ENCODE peak calls at places on chromosomes 6 and 20, in seven cellular contexts. One of them, this sample, is unnamed.

GRCh38 chr6:146433881-146434741 is 109.5 kb upstream of the RAB32 start:
- DNase-seq in H1: peak; percentile 74
- DNase-seq in HCT116: no peak
- DNase-seq in K562: no peak
- DNase-seq in GM12878: no peak
- DNase-seq in SK-N-SH: peak; percentile 52
- DNase-seq in HepG2: no peak
- DNase-seq in this sample: peak; percentile 9

GRCh38 chr20:15561707-15562106 is 1011.5 kb downstream of the KIF16B start:
- DNase-seq in GM12878: no peak
- DNase-seq in H1: no peak
- DNase-seq in K562: no peak
- DNase-seq in HepG2: no peak
- DNase-seq in HCT116: no peak
- DNase-seq in SK-N-SH: peak; percentile 9
- DNase-seq in this sample: no peak

GRCh38 chr6:111591370-111591900 is 14.2 kb downstream of the TRAF3IP2 start:
- DNase-seq in H1: no peak
- DNase-seq in GM12878: no peak
- DNase-seq in HepG2: peak; percentile 88
- DNase-seq in HCT116: peak; percentile 92
- DNase-seq in SK-N-SH: peak; percentile 74
- DNase-seq in K562: no peak
- DNase-seq in this sample: no peak

GRCh38 chr20:47535088-47535487 is 33.4 kb downstream of the NCOA3 start:
- DNase-seq in HepG2: peak; percentile 41
- DNase-seq in SK-N-SH: no peak
- DNase-seq in H1: peak; percentile 65
- DNase-seq in K562: no peak
- DNase-seq in HCT116: no peak
- DNase-seq in GM12878: no peak
- DNase-seq in this sample: peak; percentile 70

GRCh38 chr6:24568687-24569086 is 73.9 kb downstream of the ALDH5A1 start:
- DNase-seq in K562: no peak
- DNase-seq in HCT116: no peak
- DNase-seq in HepG2: no peak
- DNase-seq in H1: no peak
- DNase-seq in SK-N-SH: no peak
- DNase-seq in GM12878: no peak
- DNase-seq in this sample: no peak

GRCh38 chr20:33648396-33649004 is 13.6 kb upstream of the C20orf144 start:
- DNase-seq in K562: no peak
- DNase-seq in GM12878: no peak
- DNase-seq in H1: no peak
- DNase-seq in HepG2: no peak
- DNase-seq in SK-N-SH: peak; percentile 51
- DNase-seq in HCT116: no peak
- DNase-seq in this sample: no peak

GRCh38 chr6:157023958-157024357 is 246.8 kb downstream of the ARID1B start:
- DNase-seq in HCT116: no peak
- DNase-seq in GM12878: no peak
- DNase-seq in HepG2: no peak
- DNase-seq in K562: no peak
- DNase-seq in H1: no peak
- DNase-seq in SK-N-SH: no peak
- DNase-seq in this sample: no peak

GRCh38 chr20:17210983-17211382 is 15.9 kb upstream of the PCSK2 start:
- DNase-seq in SK-N-SH: no peak
- DNase-seq in HepG2: peak; percentile 7
- DNase-seq in GM12878: no peak
- DNase-seq in K562: no peak
- DNase-seq in H1: no peak
- DNase-seq in HCT116: no peak
- DNase-seq in this sample: no peak

GRCh38 chr6:14772188-14772587 is 473.7 kb upstream of the JARID2 start:
- DNase-seq in H1: no peak
- DNase-seq in HCT116: no peak
- DNase-seq in K562: no peak
- DNase-seq in SK-N-SH: no peak
- DNase-seq in GM12878: no peak
- DNase-seq in HepG2: no peak
- DNase-seq in this sample: no peak

DNA sequence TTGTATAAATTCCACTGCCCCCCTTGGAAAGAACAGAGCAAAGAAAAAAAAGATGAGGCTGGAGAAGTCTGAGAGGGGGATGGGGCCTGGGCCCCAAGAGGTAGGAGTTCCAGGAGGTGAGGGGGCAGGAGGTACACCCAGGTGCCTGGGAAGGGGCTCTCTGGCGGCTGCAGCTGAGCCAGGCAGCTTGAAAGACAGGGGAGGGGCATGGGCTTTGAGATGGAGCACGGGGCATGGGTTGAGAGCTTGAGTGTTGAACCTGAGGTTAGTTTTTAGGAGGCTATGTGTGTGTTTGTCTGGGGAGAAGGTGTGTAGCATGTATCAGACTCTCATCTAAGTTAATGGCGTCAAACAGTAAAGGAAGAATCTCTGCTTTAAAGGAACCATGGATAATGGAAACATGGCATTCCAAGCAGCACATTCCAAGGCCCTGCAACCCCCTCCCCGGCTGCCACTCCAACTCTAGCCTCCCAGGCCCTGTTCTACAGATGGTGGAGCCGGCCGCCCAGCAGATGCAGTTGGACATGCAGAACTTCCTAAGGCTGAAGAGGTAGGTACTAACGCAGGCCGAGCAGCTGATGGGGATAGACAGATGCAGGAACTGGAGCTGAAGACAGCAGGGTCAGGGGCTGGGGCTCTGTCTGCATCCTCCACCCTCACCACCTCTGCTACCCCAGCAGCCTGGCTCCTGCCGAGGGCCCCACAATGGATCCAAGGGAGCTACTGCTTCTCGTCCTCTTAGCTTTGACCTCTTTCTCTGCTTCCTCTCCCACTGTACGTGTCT is 42.1 kb downstream of the MDFI start:
- DNase-seq in HCT116: no peak
- DNase-seq in GM12878: no peak
- DNase-seq in K562: no peak
- DNase-seq in SK-N-SH: no peak
- DNase-seq in H1: no peak
- DNase-seq in HepG2: no peak
- DNase-seq in this sample: no peak
- TF ChIP-seq JUND in HCT116: no peak
- TF ChIP-seq JUND in GM12878: no peak
- TF ChIP-seq JUND in K562: no peak
- TF ChIP-seq JUND in SK-N-SH: no peak
- TF ChIP-seq JUND in H1: no peak
- TF ChIP-seq JUND in HepG2: no peak
- TF ChIP-seq JUND in this sample: no peak

GRCh38 chr6:161694995-161695394 is 421.1 kb upstream of the AGPAT4 start:
- DNase-seq in HCT116: peak; percentile 7
- DNase-seq in H1: no peak
- DNase-seq in K562: peak; percentile 22
- DNase-seq in HepG2: peak; percentile 13
- DNase-seq in GM12878: no peak
- DNase-seq in SK-N-SH: no peak
- DNase-seq in this sample: peak; percentile 35
- TF ChIP-seq JUND in HCT116: no peak
- TF ChIP-seq JUND in H1: no peak
- TF ChIP-seq JUND in K562: no peak
- TF ChIP-seq JUND in HepG2: no peak
- TF ChIP-seq JUND in GM12878: no peak
- TF ChIP-seq JUND in SK-N-SH: no peak
- TF ChIP-seq JUND in this sample: no peak

GRCh38 chr20:44186674-44187053 is 324 bp downstream of the JPH2 start:
- DNase-seq in HCT116: no peak
- DNase-seq in H1: no peak
- DNase-seq in GM12878: no peak
- DNase-seq in SK-N-SH: peak; percentile 44
- DNase-seq in K562: no peak
- DNase-seq in HepG2: no peak
- DNase-seq in this sample: no peak
- TF ChIP-seq JUND in HCT116: no peak
- TF ChIP-seq JUND in H1: no peak
- TF ChIP-seq JUND in GM12878: no peak
- TF ChIP-seq JUND in SK-N-SH: no peak
- TF ChIP-seq JUND in K562: no peak
- TF ChIP-seq JUND in HepG2: no peak
- TF ChIP-seq JUND in this sample: no peak

DNA sequence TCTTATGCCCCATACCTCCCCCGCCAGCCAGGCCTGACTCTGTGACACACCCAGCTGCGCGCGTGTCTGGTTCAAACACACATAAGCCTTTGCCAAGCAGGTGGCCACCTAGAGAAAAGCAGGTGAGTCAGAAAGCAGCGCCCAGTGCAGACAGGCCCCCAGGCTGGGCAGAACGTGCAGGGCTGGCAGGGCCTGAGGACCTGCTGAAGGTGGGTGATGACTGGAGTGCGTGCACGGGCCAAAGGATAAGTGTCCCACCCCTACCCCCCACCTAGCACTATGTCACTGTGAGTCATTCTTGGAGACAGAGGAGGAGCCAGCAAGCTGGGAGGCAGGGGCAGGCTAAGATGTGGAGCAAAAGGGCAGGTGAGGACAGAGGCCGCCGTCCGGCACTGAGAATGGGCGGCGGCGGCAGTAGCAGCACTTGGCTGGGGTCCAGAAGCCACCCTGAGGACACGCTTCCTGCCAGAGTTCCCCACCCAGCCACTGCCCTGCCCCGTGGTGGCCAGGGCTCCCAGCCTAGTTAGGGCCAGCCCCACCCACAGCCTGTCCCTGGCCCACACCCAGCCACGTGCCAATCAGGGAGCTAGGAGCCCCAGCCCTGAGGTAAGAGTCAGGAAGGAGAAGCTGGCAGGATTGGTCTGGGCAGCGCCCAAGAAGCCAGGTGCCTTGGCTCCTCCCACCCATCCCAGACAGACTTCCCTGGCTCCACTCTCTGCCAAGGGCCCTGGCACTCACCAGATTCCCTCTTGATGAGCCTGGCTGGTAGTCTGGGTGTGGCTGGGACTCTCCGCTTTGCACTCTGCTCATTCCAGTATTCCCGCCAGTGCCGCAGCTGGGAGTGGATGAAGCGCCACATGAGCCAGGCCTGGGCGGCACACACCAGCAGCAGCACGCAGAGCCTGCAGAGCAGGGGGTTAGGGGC is 72.7 kb downstream of the TRAM2 start:
- DNase-seq in HepG2: no peak
- DNase-seq in HCT116: peak; percentile 94
- DNase-seq in K562: peak; percentile 90
- DNase-seq in H1: no peak
- DNase-seq in SK-N-SH: peak; percentile 61
- DNase-seq in GM12878: no peak
- DNase-seq in this sample: peak; percentile 95
- TF ChIP-seq JUND in HepG2: no peak
- TF ChIP-seq JUND in HCT116: peak; percentile 93
- TF ChIP-seq JUND in K562: peak; percentile 96
- TF ChIP-seq JUND in H1: no peak
- TF ChIP-seq JUND in SK-N-SH: peak; percentile 64
- TF ChIP-seq JUND in GM12878: no peak
- TF ChIP-seq JUND in this sample: no peak

This sample was measured in T47D.